ENCODE peak calls at places on chromosomes 13 and 19, in ten cellular contexts. R, F, V, D, H, O, J, A, W and U are unnamed samples.
A peak's percentile ranks its signal among the peaks of the same experiment; 100 is the strongest.

GRCh38 chr13:50682966-50683365 is 160.5 kb downstream of the DLEU7 start:
- DNase-seq in R (no peak), F (no peak), V (no peak), D (no peak), H (no peak), O (no peak), J (no peak), A (no peak), W (no peak), U (no peak)

GRCh38 chr19:35000647-35001501 is 751 bp downstream of the GRAMD1A start:
- DNase-seq in R (peak; percentile 59), F (peak; percentile 40), V (peak; percentile 46), D (peak; percentile 31), H (no peak), O (no peak), J (peak; percentile 71), A (no peak), W (peak; percentile 82), U (peak; percentile 42)

GRCh38 chr13:94860981-94861407 is 148.6 kb upstream of the SOX21 start:
- DNase-seq in R (peak; percentile 3), F (peak; percentile 39), V (peak; percentile 34), D (peak; percentile 6), H (no peak), O (no peak), J (no peak), A (no peak), W (no peak), U (peak; percentile 48)

GRCh38 chr13:32650705-32651311 is 64.6 kb downstream of the PDS5B start:
- DNase-seq in R (peak; percentile 83), F (peak; percentile 84), V (peak; percentile 72), D (peak; percentile 61), H (no peak), O (peak; percentile 34), J (peak; percentile 76), A (no peak), W (no peak), U (peak; percentile 74)

GRCh38 chr19:45440259-45440638 is 16.5 kb upstream of the ERCC1 start:
- DNase-seq in R (no peak), F (no peak), V (no peak), D (no peak), H (no peak), O (no peak), J (peak; percentile 62), A (no peak), W (no peak), U (no peak)

GRCh38 chr13:49858183-49858856 is 65.8 kb upstream of the KPNA3 start:
- DNase-seq in R (no peak), F (peak; percentile 98), V (peak; percentile 91), D (peak; percentile 95), H (peak; percentile 94), O (no peak), J (no peak), A (no peak), W (no peak), U (peak; percentile 84)

GRCh38 chr13:74464656-74465055 is 330.5 kb upstream of the KLF12 start:
- DNase-seq in R (no peak), F (no peak), V (no peak), D (no peak), H (no peak), O (no peak), J (no peak), A (no peak), W (no peak), U (no peak)

GRCh38 chr13:37023871-37024270 is 23.3 kb downstream of the EXOSC8 start:
- DNase-seq in R (no peak), F (peak; percentile 71), V (peak; percentile 21), D (peak; percentile 22), H (no peak), O (no peak), J (no peak), A (no peak), W (no peak), U (peak; percentile 9)

GRCh38 chr13:21735621-21736401 is 64.9 kb downstream of the FGF9 start:
- DNase-seq in R (no peak), F (no peak), V (no peak), D (no peak), H (no peak), O (no peak), J (peak; percentile 10), A (no peak), W (no peak), U (no peak)

GRCh38 chr19:6362024-6362344 is 653 bp downstream of the CLPP start:
- DNase-seq in R (no peak), F (no peak), V (peak; percentile 21), D (no peak), H (no peak), O (no peak), J (no peak), A (no peak), W (no peak), U (no peak)

GRCh38 chr19:1222394-1222793 is 15.4 kb downstream of the CBARP start:
- DNase-seq in R (no peak), F (no peak), V (no peak), D (no peak), H (no peak), O (no peak), J (no peak), A (no peak), W (no peak), U (no peak)

GRCh38 chr19:5131866-5132561 is 163.1 kb downstream of the KDM4B start:
- DNase-seq in R (no peak), F (no peak), V (no peak), D (no peak), H (no peak), O (no peak), J (no peak), A (peak; percentile 51), W (no peak), U (no peak)

GRCh38 chr13:95628488-95628887 is 16.0 kb downstream of the DZIP1 start:
- DNase-seq in R (no peak), F (peak; percentile 20), V (no peak), D (no peak), H (no peak), O (no peak), J (no peak), A (no peak), W (no peak), U (no peak)